ENCODE peak calls at places on chromosome 20, in four cellular contexts. C is cardiac muscle cell, L is stomach, X is psoas muscle. O is an unnamed sample. For H3K9me3 and H3K4me1, the result is how much of the 10 kb centered on the place peaks cover.

GRCh38 chr20:17488916-17489600 is 42.1 kb downstream of the BFSP1 start:
- DNase-seq in C (no peak), L (no peak), X (no peak), O (no peak)

GRCh38 chr20:16005612-16006493 is 567.4 kb downstream of the KIF16B start:
- DNase-seq in C (no peak), L (no peak), X (no peak), O (no peak)

GRCh38 chr20:19047040-19047950 is 165.1 kb upstream of the SLC24A3 start:
- DNase-seq in C (no peak), L (peak), X (peak), O (peak)

GRCh38 chr20:32585519-32586127 is 490 bp upstream of the NOL4L start:
- DNase-seq in C (peak), L (no peak), X (no peak), O (no peak)

GRCh38 chr20:11287156-11287555 is 613.4 kb upstream of the JAG1 start:
- DNase-seq in C (no peak), L (no peak), X (no peak), O (no peak)

GRCh38 chr20:52056203-52057062 is 135.1 kb downstream of the ZFP64 start:
- DNase-seq in C (no peak), L (no peak), X (no peak), O (no peak)

GRCh38 chr20:43379239-43379917 is 78.3 kb upstream of the SRSF6 start:
- DNase-seq in C (no peak), L (no peak), X (no peak), O (no peak)

GRCh38 chr20:33418033-33418432 is 16.7 kb upstream of the CDK5RAP1 start:
- DNase-seq in C (no peak), L (no peak), X (no peak), O (no peak)

GRCh38 chr20:41830702-41831101 is 212.5 kb upstream of the CHD6 start:
- DNase-seq in C (no peak), L (no peak), X (no peak), O (no peak)

GRCh38 chr20:23622839-23623343 is 14.9 kb downstream of the CST3 start:
- DNase-seq in C (no peak), L (peak), X (peak), O (peak)

GRCh38 chr20:3238616-3239025 is 369 bp downstream of the SLC4A11 start:
- DNase-seq in C (no peak), L (peak), X (no peak), O (no peak)

GRCh38 chr20:45951925-45952834 is 17.7 kb downstream of the PCIF1 start:
- DNase-seq in C (no peak), L (no peak), X (no peak), O (no peak)

GRCh38 chr20:35561268-35561667 is 19.4 kb downstream of the ERGIC3 start:
- DNase-seq in C (peak), L (no peak), X (no peak), O (no peak)

GRCh38 chr20:19497064-19497463 is 261.0 kb upstream of the RIN2 start:
- DNase-seq in C (no peak), L (no peak), X (no peak), O (no peak)

GRCh38 chr20:62064788-62065668 is 653 bp downstream of the TAF4 start:
- DNase-seq in C (peak), L (peak), X (no peak), O (no peak)

GRCh38 chr20:35615667-35616464 is at the start of gene SPAG4:
- DNase-seq in C (peak), L (peak), X (peak), O (peak)

GRCh38 chr20:17155401-17155800 is 71.4 kb upstream of the PCSK2 start:
- DNase-seq in C (no peak), L (no peak), X (no peak), O (no peak)

GRCh38 chr20:63313349-63314014 is 20.5 kb downstream of the COL20A1 start:
- DNase-seq in C (no peak), L (no peak), X (peak), O (peak)

GRCh38 chr20:290081-290831 is at the start of gene C20orf96:
- DNase-seq in C (peak), L (peak), X (peak), O (peak)

GRCh38 chr20:18527836-18528235 is 20.1 kb downstream of the SEC23B start:
- DNase-seq in C (no peak), L (no peak), X (no peak), O (no peak)

GRCh38 chr20:4925842-4926530 is 75.3 kb downstream of the SLC23A2 start:
- DNase-seq in C (no peak), L (peak), X (peak), O (peak)

GRCh38 chr20:10711903-10712373 is 38.1 kb upstream of the JAG1 start:
- DNase-seq in C (no peak), L (no peak), X (no peak), O (no peak)

GRCh38 chr20:4217349-4217761 is 202.0 kb upstream of the RNF24 start:
- DNase-seq in C (no peak), L (no peak), X (no peak), O (no peak)

GRCh38 chr20:41145821-41146620 is 8.7 kb downstream of the PLCG1 start:
- DNase-seq in C (no peak), L (peak), X (peak), O (peak)

GRCh38 chr20:5504061-5504739 is 187.4 kb upstream of the PROKR2 start:
- DNase-seq in C (no peak), L (no peak), X (peak), O (peak)

GRCh38 chr20:62475027-62475818 is 572 bp downstream of the GATA5 start:
- DNase-seq in C (no peak), L (no peak), X (no peak), O (no peak)

GRCh38 chr20:3987296-3987695 is 28.1 kb downstream of the RNF24 start:
- DNase-seq in C (no peak), L (no peak), X (no peak), O (no peak)

DNA sequence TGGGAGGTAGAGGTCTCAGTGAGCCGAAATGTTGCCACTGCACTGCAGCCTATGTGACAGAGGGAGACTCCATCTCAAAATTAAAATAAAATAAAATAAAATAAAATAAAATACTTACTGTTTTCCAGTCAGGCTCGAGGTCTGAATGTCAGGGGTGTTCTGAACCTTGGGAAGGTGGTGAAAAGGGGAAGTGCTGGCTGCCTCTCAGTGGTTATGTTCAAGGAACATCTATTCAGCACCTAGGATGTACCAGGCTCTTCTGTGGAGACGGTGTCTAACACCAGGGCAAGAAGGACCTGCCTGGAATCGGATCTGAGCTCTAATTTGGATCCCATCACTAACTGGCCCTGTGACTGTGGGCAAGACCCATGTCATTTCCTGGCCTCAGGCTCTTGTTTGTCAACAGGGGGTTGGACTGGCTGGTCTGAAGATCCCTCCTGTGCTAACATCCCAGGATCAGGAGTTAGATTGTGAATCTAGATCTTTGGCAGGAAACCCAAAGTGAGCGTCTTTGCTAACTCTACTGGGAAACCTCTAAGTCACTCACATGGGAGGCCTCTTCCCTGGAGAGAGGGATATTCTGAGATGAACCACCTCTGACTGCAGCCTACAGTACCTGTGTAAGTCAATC is 63.4 kb upstream of the SIRPG start:
- DNase-seq in C (no peak), L (no peak), X (no peak), O (no peak)
- H3K27ac ChIP-seq in C (no peak), L (no peak), X (no peak), O (no peak)

DNA sequence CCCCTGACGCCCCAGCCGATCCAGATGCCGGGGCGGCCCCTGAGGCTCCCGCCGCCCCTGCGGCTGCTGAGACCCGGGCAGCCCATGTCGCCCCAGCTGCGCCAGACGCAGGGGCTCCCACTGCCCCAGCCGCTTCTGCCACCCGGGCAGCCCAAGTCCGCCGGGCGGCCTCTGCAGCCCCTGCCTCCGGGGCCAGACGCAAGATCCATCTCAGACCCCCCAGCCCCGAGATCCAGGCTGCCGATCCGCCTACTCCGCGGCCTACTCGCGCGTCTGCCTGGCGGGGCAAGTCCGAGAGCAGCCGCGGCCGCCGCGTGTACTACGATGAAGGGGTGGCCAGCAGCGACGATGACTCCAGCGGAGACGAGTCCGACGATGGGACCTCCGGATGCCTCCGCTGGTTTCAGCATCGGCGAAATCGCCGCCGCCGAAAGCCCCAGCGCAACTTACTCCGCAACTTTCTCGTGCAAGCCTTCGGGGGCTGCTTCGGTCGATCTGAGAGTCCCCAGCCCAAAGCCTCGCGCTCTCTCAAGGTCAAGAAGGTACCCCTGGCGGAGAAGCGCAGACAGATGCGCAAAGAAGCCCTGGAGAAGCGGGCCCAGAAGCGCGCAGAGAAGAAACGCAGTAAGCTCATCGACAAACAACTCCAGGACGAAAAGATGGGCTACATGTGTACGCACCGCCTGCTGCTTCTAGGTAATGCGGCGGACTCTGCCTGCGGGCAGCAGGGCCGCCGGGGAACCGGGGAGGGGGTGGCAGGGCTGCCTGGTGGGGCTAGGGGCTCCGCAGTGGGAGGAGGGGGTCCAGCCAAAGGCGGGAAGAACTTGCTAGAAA is 2.3 kb downstream of the GNAS start:
- DNase-seq in C (no peak), L (no peak), X (no peak), O (no peak)
- H3K9me3 ChIP-seq in C (under half), L (under half), X (under half), O (under half)

GRCh38 chr20:53939554-53940355 is 130.6 kb downstream of the BCAS1 start:
- DNase-seq in C (peak), L (peak), X (peak), O (peak)
- H3K4me1 ChIP-seq in C (under half), L (under half), X (under half), O (under half)

GRCh38 chr20:37763105-37763504 is 69.3 kb downstream of the CTNNBL1 start:
- DNase-seq in C (no peak), L (no peak), X (no peak), O (no peak)
- H3K27ac ChIP-seq in C (no peak), L (no peak), X (no peak), O (no peak)

GRCh38 chr20:56273491-56273890 is 25.0 kb downstream of the MC3R start:
- DNase-seq in C (no peak), L (no peak), X (no peak), O (no peak)

GRCh38 chr20:56271974-56272373 is 23.4 kb downstream of the MC3R start:
- DNase-seq in C (no peak), L (no peak), X (no peak), O (no peak)

GRCh38 chr20:56274156-56274555 is 25.6 kb downstream of the MC3R start:
- DNase-seq in C (no peak), L (no peak), X (no peak), O (no peak)

DNA sequence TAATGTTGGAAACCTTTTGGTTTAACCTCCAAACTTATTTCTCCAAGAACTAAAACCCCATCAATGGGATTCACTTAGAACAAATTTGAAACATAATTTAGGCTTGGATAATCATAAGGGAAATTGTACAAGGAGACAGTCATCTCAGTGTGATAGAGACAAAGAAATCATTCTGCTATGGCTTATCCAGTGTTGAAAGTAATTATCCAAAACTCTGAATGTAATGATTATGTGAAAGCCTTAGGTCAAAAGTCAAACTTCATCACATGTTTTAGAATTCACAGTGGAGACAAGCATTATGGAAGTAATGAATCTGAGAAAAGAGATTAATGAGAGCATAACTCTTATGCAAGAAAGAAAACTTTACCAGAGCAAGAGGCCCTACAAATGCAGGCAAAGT is 20.0 kb downstream of the MC3R start:
- DNase-seq in C (no peak), L (no peak), X (no peak), O (no peak)
- H3K9me3 ChIP-seq in C (under half), L (under half), X (under half), O (under half)

GRCh38 chr20:57580478-57581201 is 19.7 kb downstream of the PCK1 start:
- DNase-seq in C (no peak), L (no peak), X (no peak), O (no peak)
- H3K4me1 ChIP-seq in C (under half), L (under half), X (under half), O (under half)

GRCh38 chr20:50877232-50877631 is 54.0 kb downstream of the ADNP start:
- DNase-seq in C (no peak), L (no peak), X (no peak), O (no peak)
- H3K27ac ChIP-seq in C (no peak), L (no peak), X (no peak), O (no peak)

O was measured in right cardiac atrium.